ENCODE peak calls at places on chromosome 20, in eight cellular contexts. One of them, this sample, is unnamed.

GRCh38 chr20:10369723-10370090 is 64.3 kb downstream of the MKKS start:
- DNase-seq in A172: no peak
- DNase-seq in activated T-cell treated with anti-CD3 and anti-CD28 coated beads for 24 hours: no peak
- DNase-seq in globus pallidus: no peak
- DNase-seq in left colon: peak; percentile 10
- DNase-seq in NCI-H2171 treated with DMSO at 0.1 percent for 48 hours: peak; percentile 31
- DNase-seq in lung: no peak
- DNase-seq in anterior cingulate cortex: no peak
- DNase-seq in this sample: peak; percentile 79

GRCh38 chr20:19977373-19977770 is 39.8 kb upstream of the NAA20 start:
- DNase-seq in A172: peak; percentile 59
- DNase-seq in activated T-cell treated with anti-CD3 and anti-CD28 coated beads for 24 hours: no peak
- DNase-seq in globus pallidus: no peak
- DNase-seq in left colon: no peak
- DNase-seq in NCI-H2171 treated with DMSO at 0.1 percent for 48 hours: no peak
- DNase-seq in lung: no peak
- DNase-seq in anterior cingulate cortex: no peak
- DNase-seq in this sample: peak; percentile 38

GRCh38 chr20:62409935-62410741 is 3.1 kb upstream of the CABLES2 start:
- DNase-seq in A172: peak; percentile 65
- DNase-seq in activated T-cell treated with anti-CD3 and anti-CD28 coated beads for 24 hours: no peak
- DNase-seq in globus pallidus: no peak
- DNase-seq in left colon: peak; percentile 84
- DNase-seq in NCI-H2171 treated with DMSO at 0.1 percent for 48 hours: peak; percentile 80
- DNase-seq in lung: peak; percentile 70
- DNase-seq in anterior cingulate cortex: no peak
- DNase-seq in this sample: peak; percentile 59

GRCh38 chr20:35344354-35344837 is 52.2 kb upstream of the FAM83C start:
- DNase-seq in A172: peak; percentile 95
- DNase-seq in activated T-cell treated with anti-CD3 and anti-CD28 coated beads for 24 hours: no peak
- DNase-seq in globus pallidus: no peak
- DNase-seq in left colon: peak; percentile 79
- DNase-seq in NCI-H2171 treated with DMSO at 0.1 percent for 48 hours: no peak
- DNase-seq in lung: no peak
- DNase-seq in anterior cingulate cortex: no peak
- DNase-seq in this sample: peak; percentile 45

GRCh38 chr20:25076201-25076600 is 5.7 kb downstream of the VSX1 start:
- DNase-seq in A172: peak; percentile 92
- DNase-seq in activated T-cell treated with anti-CD3 and anti-CD28 coated beads for 24 hours: no peak
- DNase-seq in globus pallidus: no peak
- DNase-seq in left colon: no peak
- DNase-seq in NCI-H2171 treated with DMSO at 0.1 percent for 48 hours: no peak
- DNase-seq in lung: no peak
- DNase-seq in anterior cingulate cortex: no peak
- DNase-seq in this sample: peak; percentile 38

GRCh38 chr20:528923-529594 is 14.5 kb downstream of the CSNK2A1 start:
- DNase-seq in A172: peak; percentile 84
- DNase-seq in activated T-cell treated with anti-CD3 and anti-CD28 coated beads for 24 hours: no peak
- DNase-seq in globus pallidus: peak; percentile 18
- DNase-seq in left colon: no peak
- DNase-seq in NCI-H2171 treated with DMSO at 0.1 percent for 48 hours: no peak
- DNase-seq in lung: no peak
- DNase-seq in anterior cingulate cortex: no peak
- DNase-seq in this sample: peak; percentile 70

GRCh38 chr20:32764000-32764960 is 2.1 kb downstream of the DNMT3B start:
- DNase-seq in A172: no peak
- DNase-seq in activated T-cell treated with anti-CD3 and anti-CD28 coated beads for 24 hours: no peak
- DNase-seq in globus pallidus: no peak
- DNase-seq in left colon: no peak
- DNase-seq in NCI-H2171 treated with DMSO at 0.1 percent for 48 hours: no peak
- DNase-seq in lung: no peak
- DNase-seq in anterior cingulate cortex: no peak
- DNase-seq in this sample: no peak

GRCh38 chr20:9359561-9360308 is 154.7 kb upstream of the LAMP5 start:
- DNase-seq in A172: peak; percentile 49
- DNase-seq in activated T-cell treated with anti-CD3 and anti-CD28 coated beads for 24 hours: no peak
- DNase-seq in globus pallidus: peak; percentile 33
- DNase-seq in left colon: peak; percentile 52
- DNase-seq in NCI-H2171 treated with DMSO at 0.1 percent for 48 hours: peak; percentile 65
- DNase-seq in lung: no peak
- DNase-seq in anterior cingulate cortex: no peak
- DNase-seq in this sample: peak; percentile 78

GRCh38 chr20:32605167-32605656 is 20.1 kb upstream of the NOL4L start:
- DNase-seq in A172: no peak
- DNase-seq in activated T-cell treated with anti-CD3 and anti-CD28 coated beads for 24 hours: no peak
- DNase-seq in globus pallidus: peak; percentile 48
- DNase-seq in left colon: peak; percentile 27
- DNase-seq in NCI-H2171 treated with DMSO at 0.1 percent for 48 hours: no peak
- DNase-seq in lung: no peak
- DNase-seq in anterior cingulate cortex: no peak
- DNase-seq in this sample: no peak

GRCh38 chr20:33647603-33648395 is 14.3 kb upstream of the C20orf144 start:
- DNase-seq in A172: peak; percentile 38
- DNase-seq in activated T-cell treated with anti-CD3 and anti-CD28 coated beads for 24 hours: no peak
- DNase-seq in globus pallidus: no peak
- DNase-seq in left colon: no peak
- DNase-seq in NCI-H2171 treated with DMSO at 0.1 percent for 48 hours: peak; percentile 43
- DNase-seq in lung: no peak
- DNase-seq in anterior cingulate cortex: no peak
- DNase-seq in this sample: peak; percentile 85

GRCh38 chr20:53773792-53774371 is 180.2 kb upstream of the ZNF217 start:
- DNase-seq in A172: peak; percentile 98
- DNase-seq in activated T-cell treated with anti-CD3 and anti-CD28 coated beads for 24 hours: no peak
- DNase-seq in globus pallidus: no peak
- DNase-seq in left colon: no peak
- DNase-seq in NCI-H2171 treated with DMSO at 0.1 percent for 48 hours: no peak
- DNase-seq in lung: no peak
- DNase-seq in anterior cingulate cortex: no peak
- DNase-seq in this sample: peak; percentile 100

GRCh38 chr20:62111148-62111547 is 11.1 kb upstream of the LSM14B start:
- DNase-seq in A172: peak; percentile 12
- DNase-seq in activated T-cell treated with anti-CD3 and anti-CD28 coated beads for 24 hours: no peak
- DNase-seq in globus pallidus: no peak
- DNase-seq in left colon: no peak
- DNase-seq in NCI-H2171 treated with DMSO at 0.1 percent for 48 hours: no peak
- DNase-seq in lung: no peak
- DNase-seq in anterior cingulate cortex: no peak
- DNase-seq in this sample: no peak

GRCh38 chr20:51554538-51555165 is 12.1 kb upstream of the NFATC2 start:
- DNase-seq in A172: peak; percentile 78
- DNase-seq in activated T-cell treated with anti-CD3 and anti-CD28 coated beads for 24 hours: no peak
- DNase-seq in globus pallidus: no peak
- DNase-seq in left colon: no peak
- DNase-seq in NCI-H2171 treated with DMSO at 0.1 percent for 48 hours: no peak
- DNase-seq in lung: no peak
- DNase-seq in anterior cingulate cortex: no peak
- DNase-seq in this sample: peak; percentile 54

GRCh38 chr20:45836841-45837240 is 3.2 kb downstream of the SNX21 start:
- DNase-seq in A172: no peak
- DNase-seq in activated T-cell treated with anti-CD3 and anti-CD28 coated beads for 24 hours: no peak
- DNase-seq in globus pallidus: no peak
- DNase-seq in left colon: no peak
- DNase-seq in NCI-H2171 treated with DMSO at 0.1 percent for 48 hours: peak; percentile 65
- DNase-seq in lung: no peak
- DNase-seq in anterior cingulate cortex: no peak
- DNase-seq in this sample: no peak

GRCh38 chr20:8255945-8256632 is 124.0 kb downstream of the PLCB1 start:
- DNase-seq in A172: no peak
- DNase-seq in activated T-cell treated with anti-CD3 and anti-CD28 coated beads for 24 hours: no peak
- DNase-seq in globus pallidus: no peak
- DNase-seq in left colon: no peak
- DNase-seq in NCI-H2171 treated with DMSO at 0.1 percent for 48 hours: no peak
- DNase-seq in lung: peak; percentile 43
- DNase-seq in anterior cingulate cortex: no peak
- DNase-seq in this sample: no peak

GRCh38 chr20:62924567-62925419 is 1.5 kb downstream of the DIDO1 start:
- DNase-seq in A172: no peak
- DNase-seq in activated T-cell treated with anti-CD3 and anti-CD28 coated beads for 24 hours: no peak
- DNase-seq in globus pallidus: no peak
- DNase-seq in left colon: peak; percentile 48
- DNase-seq in NCI-H2171 treated with DMSO at 0.1 percent for 48 hours: no peak
- DNase-seq in lung: no peak
- DNase-seq in anterior cingulate cortex: no peak
- DNase-seq in this sample: peak; percentile 47

GRCh38 chr20:38208523-38208922 is 43.5 kb upstream of the TGM2 start:
- DNase-seq in A172: no peak
- DNase-seq in activated T-cell treated with anti-CD3 and anti-CD28 coated beads for 24 hours: no peak
- DNase-seq in globus pallidus: no peak
- DNase-seq in left colon: no peak
- DNase-seq in NCI-H2171 treated with DMSO at 0.1 percent for 48 hours: no peak
- DNase-seq in lung: no peak
- DNase-seq in anterior cingulate cortex: no peak
- DNase-seq in this sample: no peak

GRCh38 chr20:13681248-13682125 is 42.8 kb upstream of the TASP1 start:
- DNase-seq in A172: no peak
- DNase-seq in activated T-cell treated with anti-CD3 and anti-CD28 coated beads for 24 hours: no peak
- DNase-seq in globus pallidus: no peak
- DNase-seq in left colon: no peak
- DNase-seq in NCI-H2171 treated with DMSO at 0.1 percent for 48 hours: no peak
- DNase-seq in lung: no peak
- DNase-seq in anterior cingulate cortex: no peak
- DNase-seq in this sample: peak; percentile 34

GRCh38 chr20:35618372-35619131 is 2.9 kb downstream of the SPAG4 start:
- DNase-seq in A172: no peak
- DNase-seq in activated T-cell treated with anti-CD3 and anti-CD28 coated beads for 24 hours: no peak
- DNase-seq in globus pallidus: no peak
- DNase-seq in left colon: peak; percentile 37
- DNase-seq in NCI-H2171 treated with DMSO at 0.1 percent for 48 hours: peak; percentile 44
- DNase-seq in lung: no peak
- DNase-seq in anterior cingulate cortex: no peak
- DNase-seq in this sample: peak; percentile 46

GRCh38 chr20:48680650-48681049 is 147.1 kb downstream of the PREX1 start:
- DNase-seq in A172: no peak
- DNase-seq in activated T-cell treated with anti-CD3 and anti-CD28 coated beads for 24 hours: no peak
- DNase-seq in globus pallidus: no peak
- DNase-seq in left colon: no peak
- DNase-seq in NCI-H2171 treated with DMSO at 0.1 percent for 48 hours: no peak
- DNase-seq in lung: no peak
- DNase-seq in anterior cingulate cortex: no peak
- DNase-seq in this sample: no peak

GRCh38 chr20:49562341-49563014 is 5.5 kb downstream of the PTGIS start:
- DNase-seq in A172: peak; percentile 95
- DNase-seq in activated T-cell treated with anti-CD3 and anti-CD28 coated beads for 24 hours: no peak
- DNase-seq in globus pallidus: peak; percentile 3
- DNase-seq in left colon: no peak
- DNase-seq in NCI-H2171 treated with DMSO at 0.1 percent for 48 hours: no peak
- DNase-seq in lung: peak; percentile 56
- DNase-seq in anterior cingulate cortex: no peak
- DNase-seq in this sample: peak; percentile 74

GRCh38 chr20:17806739-17807441 is 107.1 kb downstream of the BANF2 start:
- DNase-seq in A172: no peak
- DNase-seq in activated T-cell treated with anti-CD3 and anti-CD28 coated beads for 24 hours: no peak
- DNase-seq in globus pallidus: no peak
- DNase-seq in left colon: peak; percentile 42
- DNase-seq in NCI-H2171 treated with DMSO at 0.1 percent for 48 hours: no peak
- DNase-seq in lung: peak; percentile 38
- DNase-seq in anterior cingulate cortex: no peak
- DNase-seq in this sample: no peak

GRCh38 chr20:32761417-32761830 is 761 bp upstream of the DNMT3B start:
- DNase-seq in A172: no peak
- DNase-seq in activated T-cell treated with anti-CD3 and anti-CD28 coated beads for 24 hours: no peak
- DNase-seq in globus pallidus: no peak
- DNase-seq in left colon: no peak
- DNase-seq in NCI-H2171 treated with DMSO at 0.1 percent for 48 hours: no peak
- DNase-seq in lung: no peak
- DNase-seq in anterior cingulate cortex: no peak
- DNase-seq in this sample: no peak

GRCh38 chr20:33897313-33897912 is 86.3 kb downstream of the CHMP4B start:
- DNase-seq in A172: peak; percentile 41
- DNase-seq in activated T-cell treated with anti-CD3 and anti-CD28 coated beads for 24 hours: no peak
- DNase-seq in globus pallidus: no peak
- DNase-seq in left colon: no peak
- DNase-seq in NCI-H2171 treated with DMSO at 0.1 percent for 48 hours: no peak
- DNase-seq in lung: no peak
- DNase-seq in anterior cingulate cortex: no peak
- DNase-seq in this sample: peak; percentile 28

GRCh38 chr20:36802326-36803223 is 29.0 kb upstream of the DSN1 start:
- DNase-seq in A172: peak; percentile 64
- DNase-seq in activated T-cell treated with anti-CD3 and anti-CD28 coated beads for 24 hours: no peak
- DNase-seq in globus pallidus: no peak
- DNase-seq in left colon: no peak
- DNase-seq in NCI-H2171 treated with DMSO at 0.1 percent for 48 hours: no peak
- DNase-seq in lung: no peak
- DNase-seq in anterior cingulate cortex: no peak
- DNase-seq in this sample: peak; percentile 11

GRCh38 chr20:4811661-4812181 is 90.0 kb downstream of the PRND start:
- DNase-seq in A172: no peak
- DNase-seq in activated T-cell treated with anti-CD3 and anti-CD28 coated beads for 24 hours: peak; percentile 20
- DNase-seq in globus pallidus: peak; percentile 60
- DNase-seq in left colon: peak; percentile 63
- DNase-seq in NCI-H2171 treated with DMSO at 0.1 percent for 48 hours: no peak
- DNase-seq in lung: peak; percentile 68
- DNase-seq in anterior cingulate cortex: no peak
- DNase-seq in this sample: no peak

GRCh38 chr20:51093240-51093763 is 70.4 kb upstream of the KCNG1 start:
- DNase-seq in A172: no peak
- DNase-seq in activated T-cell treated with anti-CD3 and anti-CD28 coated beads for 24 hours: no peak
- DNase-seq in globus pallidus: no peak
- DNase-seq in left colon: no peak
- DNase-seq in NCI-H2171 treated with DMSO at 0.1 percent for 48 hours: no peak
- DNase-seq in lung: no peak
- DNase-seq in anterior cingulate cortex: no peak
- DNase-seq in this sample: peak; percentile 70

GRCh38 chr20:8535403-8536003 is 403.4 kb downstream of the PLCB1 start:
- DNase-seq in A172: no peak
- DNase-seq in activated T-cell treated with anti-CD3 and anti-CD28 coated beads for 24 hours: no peak
- DNase-seq in globus pallidus: no peak
- DNase-seq in left colon: no peak
- DNase-seq in NCI-H2171 treated with DMSO at 0.1 percent for 48 hours: no peak
- DNase-seq in lung: no peak
- DNase-seq in anterior cingulate cortex: no peak
- DNase-seq in this sample: peak; percentile 35

GRCh38 chr20:20571068-20571780 is 141.2 kb downstream of the RALGAPA2 start:
- DNase-seq in A172: no peak
- DNase-seq in activated T-cell treated with anti-CD3 and anti-CD28 coated beads for 24 hours: no peak
- DNase-seq in globus pallidus: no peak
- DNase-seq in left colon: no peak
- DNase-seq in NCI-H2171 treated with DMSO at 0.1 percent for 48 hours: no peak
- DNase-seq in lung: no peak
- DNase-seq in anterior cingulate cortex: no peak
- DNase-seq in this sample: no peak

GRCh38 chr20:1664911-1665310 is 7.3 kb upstream of the SIRPG start:
- DNase-seq in A172: no peak
- DNase-seq in activated T-cell treated with anti-CD3 and anti-CD28 coated beads for 24 hours: peak; percentile 46
- DNase-seq in globus pallidus: no peak
- DNase-seq in left colon: peak; percentile 22
- DNase-seq in NCI-H2171 treated with DMSO at 0.1 percent for 48 hours: no peak
- DNase-seq in lung: no peak
- DNase-seq in anterior cingulate cortex: no peak
- DNase-seq in this sample: no peak

GRCh38 chr20:61331542-61331941 is 79.5 kb downstream of the CDH4 start:
- DNase-seq in A172: no peak
- DNase-seq in activated T-cell treated with anti-CD3 and anti-CD28 coated beads for 24 hours: no peak
- DNase-seq in globus pallidus: no peak
- DNase-seq in left colon: no peak
- DNase-seq in NCI-H2171 treated with DMSO at 0.1 percent for 48 hours: no peak
- DNase-seq in lung: no peak
- DNase-seq in anterior cingulate cortex: peak; percentile 16
- DNase-seq in this sample: no peak

GRCh38 chr20:43721429-43722152 is 5.2 kb downstream of the GTSF1L start:
- DNase-seq in A172: no peak
- DNase-seq in activated T-cell treated with anti-CD3 and anti-CD28 coated beads for 24 hours: no peak
- DNase-seq in globus pallidus: no peak
- DNase-seq in left colon: peak; percentile 20
- DNase-seq in NCI-H2171 treated with DMSO at 0.1 percent for 48 hours: peak; percentile 92
- DNase-seq in lung: no peak
- DNase-seq in anterior cingulate cortex: no peak
- DNase-seq in this sample: no peak

GRCh38 chr20:57948177-57948955 is 238.6 kb upstream of the PMEPA1 start:
- DNase-seq in A172: no peak
- DNase-seq in activated T-cell treated with anti-CD3 and anti-CD28 coated beads for 24 hours: no peak
- DNase-seq in globus pallidus: no peak
- DNase-seq in left colon: no peak
- DNase-seq in NCI-H2171 treated with DMSO at 0.1 percent for 48 hours: no peak
- DNase-seq in lung: no peak
- DNase-seq in anterior cingulate cortex: no peak
- DNase-seq in this sample: no peak

GRCh38 chr20:46088409-46089075 is 1.2 kb downstream of the NCOA5 start:
- DNase-seq in A172: peak; percentile 23
- DNase-seq in activated T-cell treated with anti-CD3 and anti-CD28 coated beads for 24 hours: no peak
- DNase-seq in globus pallidus: no peak
- DNase-seq in left colon: no peak
- DNase-seq in NCI-H2171 treated with DMSO at 0.1 percent for 48 hours: peak; percentile 43
- DNase-seq in lung: no peak
- DNase-seq in anterior cingulate cortex: no peak
- DNase-seq in this sample: peak; percentile 68